ENCODE peak calls at places on chromosomes 7 and 10, in five cellular contexts. P is H7; W is effector CD4-positive, alpha-beta T cell; N is activated CD4-positive, alpha-beta T cell treated with anti-CD3 and anti-CD28 coated beads for 24 hours; V is progenitor cell of endocrine pancreas. F is an unnamed sample.

GRCh38 chr7:72925546-72926120 is 738 bp downstream of the POM121 start:
- DNase-seq in P (peak; percentile 65), W (no peak), N (no peak), V (no peak), F (no peak)

GRCh38 chr10:119817991-119818888 is 54.4 kb downstream of the MCMBP start:
- DNase-seq in P (peak; percentile 94), W (peak; percentile 4), N (no peak), V (peak; percentile 95), F (no peak)

GRCh38 chr10:31129261-31129660 is 97.6 kb upstream of the ZNF438 start:
- DNase-seq in P (peak; percentile 23), W (no peak), N (no peak), V (no peak), F (no peak)

GRCh38 chr7:110257673-110258072 is 833.3 kb upstream of the LRRN3 start:
- DNase-seq in P (no peak), W (no peak), N (no peak), V (no peak), F (no peak)

GRCh38 chr10:17196573-17196972 is 4.9 kb downstream of the TRDMT1 start:
- DNase-seq in P (no peak), W (no peak), N (no peak), V (no peak), F (no peak)

GRCh38 chr7:141709749-141710148 is 1.6 kb downstream of the WEE2 start:
- DNase-seq in P (no peak), W (no peak), N (no peak), V (no peak), F (no peak)

GRCh38 chr10:103575416-103576075 is 82.0 kb downstream of the NEURL1 start:
- DNase-seq in P (no peak), W (no peak), N (no peak), V (no peak), F (no peak)

GRCh38 chr7:108132551-108133265 is 2.5 kb upstream of the LAMB4 start:
- DNase-seq in P (no peak), W (no peak), N (no peak), V (no peak), F (no peak)

GRCh38 chr10:131829156-131829930 is 71.5 kb upstream of the PPP2R2D start:
- DNase-seq in P (no peak), W (no peak), N (no peak), V (no peak), F (no peak)

GRCh38 chr10:45220985-45221384 is 94.4 kb downstream of the OR13A1 start:
- DNase-seq in P (no peak), W (no peak), N (no peak), V (no peak), F (no peak)

GRCh38 chr7:30510124-30511074 is 5.8 kb upstream of the GGCT start:
- DNase-seq in P (peak; percentile 49), W (no peak), N (no peak), V (no peak), F (peak; percentile 2)

GRCh38 chr7:116674508-116675173 is 2.6 kb downstream of the MET start:
- DNase-seq in P (peak; percentile 39), W (no peak), N (no peak), V (no peak), F (no peak)

GRCh38 chr7:117212969-117213877 is 109.6 kb downstream of the WNT2 start:
- DNase-seq in P (peak; percentile 64), W (peak; percentile 10), N (peak; percentile 16), V (peak; percentile 28), F (no peak)

GRCh38 chr10:12774219-12774894 is 227.2 kb downstream of the CCDC3 start:
- DNase-seq in P (no peak), W (no peak), N (no peak), V (no peak), F (no peak)

GRCh38 chr7:134395604-134396003 is 63.3 kb downstream of the AKR1B1 start:
- DNase-seq in P (no peak), W (no peak), N (no peak), V (no peak), F (no peak)

GRCh38 chr7:158193446-158193845 is 394.2 kb downstream of the PTPRN2 start:
- DNase-seq in P (no peak), W (no peak), N (no peak), V (no peak), F (no peak)

GRCh38 chr7:17298840-17299476 is 506 bp downstream of the AHR start:
- DNase-seq in P (peak; percentile 68), W (peak; percentile 45), N (peak; percentile 23), V (peak; percentile 55), F (no peak)

GRCh38 chr10:34889004-34889869 is 74.1 kb upstream of the PARD3 start:
- DNase-seq in P (no peak), W (no peak), N (no peak), V (no peak), F (no peak)

GRCh38 chr10:132272767-132273090 is 35.0 kb downstream of the STK32C start:
- DNase-seq in P (no peak), W (no peak), N (no peak), V (no peak), F (no peak)

GRCh38 chr10:112146799-112147198 is 36.8 kb downstream of the GPAM start:
- DNase-seq in P (no peak), W (no peak), N (no peak), V (no peak), F (no peak)

GRCh38 chr7:117401293-117402002 is 25.8 kb downstream of the ASZ1 start:
- DNase-seq in P (no peak), W (no peak), N (no peak), V (no peak), F (no peak)

GRCh38 chr10:48505394-48506112 is 99.3 kb downstream of the ARHGAP22 start:
- DNase-seq in P (peak; percentile 86), W (no peak), N (no peak), V (no peak), F (no peak)

GRCh38 chr7:155462163-155462735 is 4.3 kb downstream of the EN2 start:
- DNase-seq in P (no peak), W (no peak), N (no peak), V (no peak), F (no peak)

GRCh38 chr7:151143261-151144015 is 24.1 kb downstream of the GBX1 start:
- DNase-seq in P (no peak), W (no peak), N (no peak), V (no peak), F (no peak)

GRCh38 chr7:13742126-13742525 is 247.3 kb downstream of the ETV1 start:
- DNase-seq in P (no peak), W (no peak), N (no peak), V (no peak), F (no peak)

GRCh38 chr10:71044720-71045119 is 156.4 kb upstream of the PCBD1 start:
- DNase-seq in P (no peak), W (no peak), N (no peak), V (no peak), F (no peak)

GRCh38 chr7:135684134-135684533 is 21.8 kb downstream of the STMP1 start:
- DNase-seq in P (no peak), W (no peak), N (no peak), V (no peak), F (no peak)

GRCh38 chr10:12320892-12321291 is 28.5 kb upstream of the CAMK1D start:
- DNase-seq in P (no peak), W (no peak), N (no peak), V (no peak), F (no peak)

GRCh38 chr7:146656988-146657387 is 540.4 kb downstream of the CNTNAP2 start:
- DNase-seq in P (no peak), W (no peak), N (no peak), V (no peak), F (no peak)

GRCh38 chr7:139901411-139901810 is 72.3 kb downstream of the TBXAS1 start:
- DNase-seq in P (no peak), W (no peak), N (no peak), V (no peak), F (no peak)

GRCh38 chr10:16896993-16897392 is 79.8 kb upstream of the RSU1 start:
- DNase-seq in P (no peak), W (no peak), N (no peak), V (no peak), F (no peak)

GRCh38 chr10:90589825-90590224 is 268.0 kb downstream of the HTR7 start:
- DNase-seq in P (no peak), W (no peak), N (no peak), V (no peak), F (no peak)

GRCh38 chr7:920351-921070 is 34.0 kb downstream of the ADAP1 start:
- DNase-seq in P (no peak), W (peak; percentile 1), N (no peak), V (no peak), F (no peak)